ENCODE peak calls at places on chromosomes 5 and 9, in seven cellular contexts. E is cardiac fibroblast, D is HEK293T, G is right atrium auricular region, P is hepatic stellate cell, O is body of pancreas, C is NCI-H774. L is an unnamed sample.

GRCh38 chr9:6584881-6585597 is 60.5 kb downstream of the GLDC start:
- DNase-seq in E (peak; percentile 60), D (no peak), G (no peak), P (no peak), O (no peak), C (no peak), L (peak; percentile 40)

GRCh38 chr5:137751869-137752491 is 2.2 kb downstream of the HNRNPA0 start:
- DNase-seq in E (peak; percentile 89), D (peak; percentile 35), G (no peak), P (peak; percentile 40), O (peak; percentile 46), C (peak; percentile 31), L (peak; percentile 82)

GRCh38 chr9:107952773-107953172 is 463.2 kb upstream of the KLF4 start:
- DNase-seq in E (no peak), D (no peak), G (no peak), P (no peak), O (no peak), C (no peak), L (no peak)

GRCh38 chr5:159897786-159898393 is 18.4 kb upstream of the ADRA1B start:
- DNase-seq in E (no peak), D (no peak), G (no peak), P (no peak), O (no peak), C (no peak), L (no peak)

GRCh38 chr5:198941-199820 is 7.9 kb downstream of the LRRC14B start:
- DNase-seq in E (no peak), D (no peak), G (no peak), P (no peak), O (no peak), C (no peak), L (no peak)

GRCh38 chr5:116947691-116948528 is 373.3 kb upstream of the SEMA6A start:
- DNase-seq in E (peak; percentile 34), D (peak; percentile 79), G (no peak), P (no peak), O (peak; percentile 69), C (peak; percentile 7), L (peak; percentile 78)

GRCh38 chr5:36323926-36324781 is 22.5 kb upstream of the RANBP3L start:
- DNase-seq in E (no peak), D (no peak), G (no peak), P (no peak), O (no peak), C (no peak), L (no peak)

GRCh38 chr5:40022057-40022456 is 597.3 kb upstream of the DAB2 start:
- DNase-seq in E (no peak), D (no peak), G (no peak), P (no peak), O (no peak), C (no peak), L (peak; percentile 7)

GRCh38 chr5:176535101-176535654 is 2.0 kb downstream of the RNF44 start:
- DNase-seq in E (no peak), D (no peak), G (no peak), P (no peak), O (peak; percentile 54), C (no peak), L (no peak)

GRCh38 chr5:61816585-61817450 is 484.8 kb downstream of the ZSWIM6 start:
- DNase-seq in E (no peak), D (no peak), G (no peak), P (no peak), O (no peak), C (no peak), L (no peak)

GRCh38 chr9:98254236-98255063 is 999 bp downstream of the TBC1D2 start:
- DNase-seq in E (no peak), D (no peak), G (no peak), P (no peak), O (no peak), C (no peak), L (no peak)

GRCh38 chr5:102959055-102959454 is 160.9 kb downstream of the GIN1 start:
- DNase-seq in E (peak; percentile 90), D (no peak), G (no peak), P (peak; percentile 18), O (no peak), C (no peak), L (peak; percentile 79)

L was measured in A673.